ENCODE peak calls at places on chromosomes 4 and X, in eight cellular contexts. Z is breast epithelium, M is RWPE1, E is GM04504, W is NCI-H524, G is endodermal cell, N is NCI-H1092 treated with DMSO at 0.1 percent for 48 hours, H is astrocyte of the spinal cord. P is an unnamed sample.

GRCh38 chr4:168485511-168485910 is 5.2 kb upstream of the DDX60L start:
- DNase-seq in W (no peak), H (no peak), M (no peak), E (no peak), N (no peak), G (no peak), Z (no peak), P (no peak)

GRCh38 chr4:183422962-183423653 is 21.3 kb upstream of the CDKN2AIP start:
- DNase-seq in G (peak; percentile 48), E (no peak), N (no peak), M (peak; percentile 70), Z (no peak), W (no peak), H (peak; percentile 32), P (no peak)

GRCh38 chr4:107997001-107997788 is 7.5 kb downstream of the HADH start:
- DNase-seq in N (no peak), M (no peak), Z (no peak), W (no peak), G (no peak), E (peak; percentile 72), H (peak; percentile 60), P (peak; percentile 75)

GRCh38 chr4:6728320-6729029 is 12.5 kb downstream of the BLOC1S4 start:
- DNase-seq in N (no peak), Z (no peak), E (no peak), G (no peak), H (no peak), W (no peak), M (no peak), P (no peak)

GRCh38 chr4:24559032-24559821 is 25.1 kb downstream of the DHX15 start:
- DNase-seq in E (no peak), N (no peak), H (no peak), W (no peak), M (no peak), G (no peak), Z (no peak), P (no peak)

GRCh38 chrX:3175659-3176438 is 134.6 kb downstream of the ARSF start:
- DNase-seq in E (peak; percentile 48), W (no peak), Z (no peak), M (peak; percentile 5), H (peak; percentile 70), N (no peak), G (no peak), P (no peak)

GRCh38 chr4:25172964-25173917 is 13.0 kb upstream of the SEPSECS start:
- DNase-seq in E (peak; percentile 96), W (no peak), N (no peak), Z (peak; percentile 30), H (peak; percentile 98), G (no peak), M (peak; percentile 93), P (peak; percentile 69)

GRCh38 chr4:159292137-159292896 is 189.4 kb downstream of the RAPGEF2 start:
- DNase-seq in W (no peak), H (no peak), Z (no peak), E (no peak), M (no peak), G (peak; percentile 62), N (no peak), P (no peak)

GRCh38 chr4:78688385-78688784 is 87.8 kb upstream of the BMP2K start:
- DNase-seq in M (peak; percentile 46), E (no peak), Z (no peak), G (no peak), W (no peak), H (no peak), N (no peak), P (no peak)

GRCh38 chr4:10866691-10867090 is 182.1 kb upstream of the CLNK start:
- DNase-seq in H (no peak), M (no peak), Z (no peak), W (peak; percentile 94), E (no peak), G (no peak), N (no peak), P (no peak)

GRCh38 chr4:56906534-56906933 is 1.2 kb upstream of the REST start:
- DNase-seq in G (peak; percentile 50), Z (no peak), E (no peak), N (no peak), W (no peak), M (no peak), H (no peak), P (no peak)

GRCh38 chrX:47618923-47619485 is 653 bp downstream of the SYN1 start:
- DNase-seq in G (no peak), H (no peak), Z (no peak), E (no peak), N (no peak), M (no peak), W (no peak), P (no peak)

GRCh38 chr4:972651-973424 is 531 bp downstream of the DGKQ start:
- DNase-seq in H (no peak), M (peak; percentile 44), W (no peak), Z (no peak), E (no peak), G (peak; percentile 81), N (no peak), P (no peak)

GRCh38 chr4:152065545-152065944 is 304.7 kb upstream of the GATB start:
- DNase-seq in Z (no peak), N (no peak), H (no peak), E (no peak), W (no peak), G (no peak), M (no peak), P (no peak)

GRCh38 chr4:113499696-113500095 is 261.8 kb downstream of the CAMK2D start:
- DNase-seq in E (peak; percentile 9), W (no peak), H (peak; percentile 79), M (peak; percentile 5), N (no peak), Z (no peak), G (no peak), P (no peak)

P was measured in gastrocnemius medialis.